ENCODE peak calls at places on chromosomes 5 and 9, in four cellular contexts. R is HCT116, E is endothelial cell of umbilical vein, S is K562. A is an unnamed sample.
A peak's percentile ranks its signal among the peaks of the same experiment; 100 is the strongest.

GRCh38 chr5:165086424-165086823 is 1581.0 kb downstream of the MAT2B start:
- DNase-seq in R (no peak), E (no peak), S (no peak), A (no peak)

GRCh38 chr9:136313111-136314055 is 9.5 kb upstream of the CCDC187 start:
- DNase-seq in R (no peak), E (no peak), S (no peak), A (no peak)

GRCh38 chr9:127166651-127167524 is 44.5 kb upstream of the ANGPTL2 start:
- DNase-seq in R (peak; percentile 47), E (no peak), S (peak; percentile 64), A (peak; percentile 94)

GRCh38 chr5:125228358-125228757 is 481.9 kb upstream of the ZNF608 start:
- DNase-seq in R (no peak), E (peak; percentile 14), S (no peak), A (no peak)

GRCh38 chr9:83270116-83270515 is 207.2 kb upstream of the RASEF start:
- DNase-seq in R (no peak), E (peak; percentile 51), S (no peak), A (no peak)

GRCh38 chr5:38104497-38105230 is 153.7 kb upstream of the EGFLAM start:
- DNase-seq in R (no peak), E (no peak), S (no peak), A (no peak)

GRCh38 chr5:56838409-56839039 is 23.2 kb downstream of the MAP3K1 start:
- DNase-seq in R (no peak), E (peak; percentile 84), S (no peak), A (peak; percentile 66)

GRCh38 chr5:8726383-8727036 is 819.4 kb downstream of the SEMA5A start:
- DNase-seq in R (no peak), E (no peak), S (no peak), A (no peak)

GRCh38 chr9:133106511-133107244 is 14.4 kb downstream of the RALGDS start:
- DNase-seq in R (no peak), E (no peak), S (no peak), A (no peak)

GRCh38 chr5:112116372-112116771 is 302.7 kb downstream of the EPB41L4A start:
- DNase-seq in R (no peak), E (no peak), S (no peak), A (no peak)

GRCh38 chr5:18197734-18198133 is 563.5 kb downstream of the TAF11L14 start:
- DNase-seq in R (no peak), E (no peak), S (no peak), A (no peak)

GRCh38 chr9:91077624-91078023 is 276.0 kb downstream of the SYK start:
- DNase-seq in R (no peak), E (no peak), S (no peak), A (no peak)

GRCh38 chr5:127870914-127871313 is 167.7 kb downstream of the CCDC192 start:
- DNase-seq in R (no peak), E (peak; percentile 61), S (no peak), A (no peak)

GRCh38 chr5:132183723-132184122 is 43.9 kb downstream of the P4HA2 start:
- DNase-seq in R (no peak), E (no peak), S (no peak), A (peak; percentile 41)

GRCh38 chr5:38094889-38095288 is 163.5 kb upstream of the EGFLAM start:
- DNase-seq in R (no peak), E (no peak), S (no peak), A (no peak)

GRCh38 chr9:129166962-129167557 is 11.0 kb downstream of the IER5L start:
- DNase-seq in R (peak; percentile 63), E (peak; percentile 90), S (peak; percentile 92), A (peak; percentile 83)
- TF ChIP-seq POLR2A in R (no peak), E (peak; percentile 66), S (no peak), A (peak; percentile 37)

GRCh38 chr9:23736293-23736692 is 89.7 kb downstream of the ELAVL2 start:
- DNase-seq in R (no peak), E (no peak), S (no peak), A (no peak)

GRCh38 chr9:23741304-23741800 is 84.7 kb downstream of the ELAVL2 start:
- DNase-seq in R (no peak), E (no peak), S (no peak), A (no peak)

GRCh38 chr9:23739753-23740152 is 86.3 kb downstream of the ELAVL2 start:
- DNase-seq in R (no peak), E (no peak), S (no peak), A (no peak)

GRCh38 chr9:23743041-23743440 is 83.0 kb downstream of the ELAVL2 start:
- DNase-seq in R (no peak), E (no peak), S (no peak), A (no peak)

DNA sequence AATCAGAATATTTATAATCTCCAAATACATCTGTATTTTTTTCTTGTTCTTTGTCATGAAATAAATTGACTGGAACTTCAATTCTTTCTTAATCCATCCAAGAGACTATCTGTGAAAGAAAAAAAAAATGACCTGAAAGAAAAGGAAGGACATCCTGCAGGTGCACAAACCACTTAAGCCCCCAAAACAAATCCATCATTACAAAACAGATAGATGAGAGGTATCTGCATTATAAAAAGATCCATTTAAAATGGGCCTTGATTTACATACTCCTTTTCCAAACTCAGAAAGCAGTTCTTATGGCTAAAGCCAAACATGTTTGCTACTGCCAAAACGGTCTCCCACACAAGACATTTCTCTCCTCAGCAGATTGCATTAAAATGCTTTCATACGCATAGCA is 85.5 kb downstream of the ELAVL2 start:
- DNase-seq in R (no peak), E (no peak), S (no peak), A (no peak)
- TF ChIP-seq CTCF in R (no peak), E (no peak), S (no peak), A (no peak)

DNA sequence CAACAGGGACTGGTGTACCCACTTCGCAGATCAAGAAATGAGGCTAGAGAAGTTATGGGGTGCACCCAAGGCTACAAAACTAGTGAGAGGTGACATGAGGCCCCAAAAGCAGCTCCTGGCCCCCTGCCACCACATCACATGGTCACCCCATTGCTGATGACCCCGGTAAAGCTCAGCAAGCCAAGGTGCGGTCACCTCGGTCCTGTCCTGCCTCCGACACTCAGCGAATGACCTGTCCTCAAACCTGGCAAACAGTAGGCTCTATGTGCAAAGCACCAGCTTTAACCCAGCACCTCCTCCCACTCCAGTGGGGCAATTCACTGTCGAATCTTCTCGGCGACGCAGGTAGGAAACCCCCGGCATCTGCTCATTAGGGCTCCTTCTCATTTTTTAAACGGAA is 307.4 kb downstream of the RAB3C start:
- DNase-seq in R (no peak), E (no peak), S (no peak), A (no peak)
- TF ChIP-seq MAX in R (no peak), E (no peak), S (no peak), A (no peak)

GRCh38 chr9:137430723-137431415 is 7.7 kb downstream of the NOXA1 start:
- DNase-seq in R (no peak), E (no peak), S (no peak), A (no peak)
- TF ChIP-seq POLR2A in R (no peak), E (no peak), S (no peak), A (no peak)

GRCh38 chr9:124673063-124673462 is 98.0 kb downstream of the NR6A1 start:
- DNase-seq in R (no peak), E (no peak), S (no peak), A (peak; percentile 63)

GRCh38 chr9:124671861-124672260 is 99.2 kb downstream of the NR6A1 start:
- DNase-seq in R (no peak), E (peak; percentile 51), S (no peak), A (no peak)

GRCh38 chr9:124676159-124676551 is 95.0 kb downstream of the NR6A1 start:
- DNase-seq in R (no peak), E (no peak), S (no peak), A (no peak)

GRCh38 chr9:124674651-124675050 is 96.5 kb downstream of the NR6A1 start:
- DNase-seq in R (no peak), E (no peak), S (no peak), A (no peak)

GRCh38 chr9:124675261-124676158 is 95.6 kb downstream of the NR6A1 start:
- DNase-seq in R (no peak), E (no peak), S (no peak), A (peak; percentile 16)
- TF ChIP-seq CTCF in R (no peak), E (no peak), S (peak; percentile 7), A (no peak)

GRCh38 chr5:429453-430188 is 13.4 kb upstream of the EXOC3 start:
- DNase-seq in R (no peak), E (no peak), S (no peak), A (no peak)
- TF ChIP-seq MAX in R (no peak), E (no peak), S (no peak), A (no peak)

DNA sequence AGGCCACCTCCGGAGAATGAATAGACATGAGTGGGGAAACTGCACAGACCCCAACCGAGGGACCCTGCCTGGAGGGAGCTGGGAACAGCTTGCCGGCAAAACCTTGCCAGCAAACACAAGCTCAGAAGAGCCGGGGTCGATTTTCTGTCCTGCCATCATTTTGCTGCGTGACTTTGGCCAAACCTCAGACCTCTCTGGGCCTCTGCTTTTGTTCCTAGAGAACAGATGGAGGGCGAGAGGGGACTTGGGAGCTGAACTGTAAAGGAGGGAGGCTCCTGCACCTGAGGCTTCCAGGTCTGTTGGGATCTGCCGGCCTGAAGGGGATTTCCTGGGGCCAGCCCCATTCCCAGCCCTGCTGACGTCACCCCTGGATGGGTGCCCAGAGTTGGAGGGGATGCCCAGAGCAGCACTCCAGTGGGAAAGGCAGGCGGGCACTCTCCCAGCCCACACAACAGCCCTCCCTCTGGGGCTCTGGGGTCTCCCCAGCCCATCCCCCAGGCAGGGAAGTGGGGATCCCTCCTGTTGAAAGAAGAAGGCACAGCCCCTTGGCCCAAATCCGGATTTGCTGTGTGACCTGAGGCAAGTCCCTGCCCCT is 40.4 kb upstream of the SYNPO start:
- DNase-seq in R (no peak), E (peak; percentile 93), S (no peak), A (no peak)
- TF ChIP-seq POLR2A in R (no peak), E (no peak), S (no peak), A (no peak)

GRCh38 chr5:76542887-76543690 is 80.1 kb downstream of the F2RL2 start:
- DNase-seq in R (no peak), E (no peak), S (peak; percentile 65), A (peak; percentile 89)

GRCh38 chr5:76542236-76542635 is 81.0 kb downstream of the F2RL2 start:
- DNase-seq in R (no peak), E (no peak), S (no peak), A (no peak)

GRCh38 chr5:76545184-76545583 is 78.0 kb downstream of the F2RL2 start:
- DNase-seq in R (no peak), E (no peak), S (no peak), A (no peak)

GRCh38 chr5:76546497-76547102 is 76.6 kb downstream of the F2RL2 start:
- DNase-seq in R (no peak), E (no peak), S (no peak), A (peak; percentile 65)

DNA sequence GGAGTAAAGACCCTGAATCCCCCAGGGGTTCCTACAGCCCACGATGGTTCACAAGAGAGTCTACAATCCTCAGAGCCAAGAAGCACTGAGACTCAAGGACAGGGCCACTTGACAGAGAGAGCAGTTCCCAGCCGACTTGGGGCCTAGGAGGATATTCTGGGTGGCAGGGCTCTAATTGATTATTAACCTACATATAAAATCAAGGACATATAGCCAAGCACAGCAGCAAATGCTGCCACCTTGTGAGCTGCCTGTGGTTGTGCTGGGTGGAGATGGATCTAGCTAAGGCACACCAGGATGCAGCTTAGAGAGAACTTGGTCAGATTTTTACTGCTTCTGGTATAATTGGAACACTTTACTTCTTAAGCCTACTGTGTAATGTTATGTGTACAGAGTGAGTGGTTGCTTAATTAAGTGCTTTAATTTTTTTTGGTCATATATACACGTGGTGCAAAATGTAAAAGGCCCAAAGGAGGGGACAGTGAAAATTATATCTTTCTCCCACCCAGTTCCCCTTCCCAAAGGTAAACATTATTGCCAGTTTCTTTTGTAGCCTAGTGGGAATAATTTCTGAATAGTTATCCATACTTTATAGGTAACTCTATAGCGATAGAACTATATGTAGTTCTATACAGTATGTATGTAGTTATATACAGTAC is 78.8 kb downstream of the F2RL2 start:
- DNase-seq in R (peak; percentile 31), E (no peak), S (peak; percentile 40), A (peak; percentile 81)
- TF ChIP-seq CTCF in R (peak; percentile 65), E (no peak), S (peak; percentile 71), A (peak; percentile 62)